ENCODE peak calls at places on chromosomes 11 and 22, in four cellular contexts. Y is fibroblast of lung, P is NCI-H524 treated with DMSO at 0.1 percent for 48 hours, R is NCI-H1105 treated with DMSO at 0.1 percent for 48 hours. T is an unnamed sample.

GRCh38 chr22:45968003-45968650 is 8.8 kb downstream of the WNT7B start:
- DNase-seq in Y (peak; percentile 50), P (no peak), R (no peak), T (no peak)

GRCh38 chr11:122556605-122557004 is 98.9 kb upstream of the UBASH3B start:
- DNase-seq in Y (peak; percentile 19), P (no peak), R (peak; percentile 70), T (no peak)

GRCh38 chr11:26105762-26106423 is 226.0 kb upstream of the ANO3 start:
- DNase-seq in Y (no peak), P (no peak), R (no peak), T (no peak)

GRCh38 chr11:117743121-117743815 is 53.7 kb downstream of the DSCAML1 start:
- DNase-seq in Y (no peak), P (no peak), R (peak; percentile 76), T (no peak)

GRCh38 chr11:130315354-130315970 is 745 bp upstream of the ZBTB44 start:
- DNase-seq in Y (no peak), P (no peak), R (peak; percentile 66), T (no peak)

GRCh38 chr22:49768511-49768910 is 59.2 kb downstream of the BRD1 start:
- DNase-seq in Y (peak; percentile 13), P (no peak), R (no peak), T (no peak)

GRCh38 chr11:134252539-134253188 is 488 bp downstream of the THYN1 start:
- DNase-seq in Y (no peak), P (no peak), R (peak; percentile 75), T (no peak)

GRCh38 chr11:9330387-9331384 is 16.3 kb upstream of the TMEM41B start:
- DNase-seq in Y (peak; percentile 6), P (no peak), R (no peak), T (no peak)

GRCh38 chr11:128208329-128209220 is 378.8 kb downstream of the ETS1 start:
- DNase-seq in Y (peak; percentile 96), P (no peak), R (peak; percentile 51), T (peak; percentile 72)

GRCh38 chr11:86891020-86891419 is 64.2 kb downstream of the FZD4 start:
- DNase-seq in Y (no peak), P (no peak), R (peak; percentile 84), T (no peak)

GRCh38 chr22:46363611-46364321 is 28.3 kb downstream of the TRMU start:
- DNase-seq in Y (no peak), P (no peak), R (no peak), T (no peak)

GRCh38 chr11:33913991-33914390 is 22.1 kb upstream of the LMO2 start:
- DNase-seq in Y (no peak), P (no peak), R (no peak), T (no peak)

GRCh38 chr22:24593810-24594568 is 1.1 kb upstream of the LRRC75B start:
- DNase-seq in Y (no peak), P (no peak), R (no peak), T (no peak)

GRCh38 chr11:131737357-131737756 is 366.9 kb downstream of the NTM start:
- DNase-seq in Y (peak; percentile 62), P (no peak), R (no peak), T (no peak)

GRCh38 chr22:41781508-41781906 is 19.0 kb upstream of the CCDC134 start:
- DNase-seq in Y (no peak), P (no peak), R (no peak), T (no peak)